ENCODE peak calls at places on chromosomes 13 and 19, in five cellular contexts. R is A549, U is GM12878, Y is K562, K is HepG2. A is an unnamed sample. For H3K4me1, the result is how much of the 10 kb centered on the place peaks cover.

GRCh38 chr13:78609464-78610205 is 6.3 kb upstream of the POU4F1 start:
- DNase-seq in R (peak), Y (no peak), U (no peak), K (no peak), A (peak)

GRCh38 chr13:108700421-108701170 is 71.2 kb downstream of the MYO16 start:
- DNase-seq in R (peak), K (no peak), Y (no peak), U (no peak), A (peak)

GRCh38 chr13:99546878-99547277 is 45.6 kb downstream of the TM9SF2 start:
- DNase-seq in R (no peak), K (no peak), Y (no peak), U (no peak), A (no peak)

GRCh38 chr13:30898721-30899188 is 7.3 kb upstream of the MEDAG start:
- DNase-seq in Y (no peak), K (peak), R (no peak), U (no peak), A (no peak)

GRCh38 chr13:29771247-29771646 is 79.2 kb downstream of the UBL3 start:
- DNase-seq in Y (no peak), R (no peak), U (no peak), K (peak), A (peak)

GRCh38 chr19:12840091-12841079 is 2.1 kb downstream of the MAST1 start:
- DNase-seq in U (no peak), K (no peak), Y (peak), R (no peak), A (peak)

GRCh38 chr13:39102981-39103490 is 64.8 kb downstream of the NHLRC3 start:
- DNase-seq in K (no peak), U (no peak), R (no peak), Y (no peak), A (no peak)

GRCh38 chr19:29702958-29703320 is 12.1 kb downstream of the C19orf12 start:
- DNase-seq in Y (no peak), U (no peak), R (no peak), K (no peak), A (no peak)

GRCh38 chr13:113084094-113084942 is 21.3 kb upstream of the F7 start:
- DNase-seq in R (peak), U (no peak), Y (no peak), K (no peak), A (peak)

GRCh38 chr13:98345103-98345899 is 168.2 kb upstream of the RNF113B start:
- DNase-seq in U (no peak), K (no peak), R (no peak), Y (no peak), A (no peak)

GRCh38 chr13:32323912-32324311 is 8.6 kb downstream of the BRCA2 start:
- DNase-seq in Y (no peak), K (no peak), R (no peak), U (no peak), A (no peak)

GRCh38 chr13:40109324-40109958 is 454.0 kb downstream of the COG6 start:
- DNase-seq in K (no peak), Y (no peak), R (peak), U (no peak), A (no peak)

GRCh38 chr19:19033426-19034203 is at the start of the genes ARMC6 and SUGP2:
- DNase-seq in R (peak), K (peak), U (peak), Y (peak), A (peak)

GRCh38 chr19:5048091-5048726 is 79.3 kb downstream of the KDM4B start:
- DNase-seq in Y (peak), R (peak), U (no peak), K (peak), A (peak)

GRCh38 chr13:44368062-44368591 is 5.5 kb upstream of the SERP2 start:
- DNase-seq in U (no peak), Y (peak), R (no peak), K (no peak), A (no peak)

GRCh38 chr19:39587496-39587895 is 14.8 kb upstream of the LGALS13 start:
- DNase-seq in Y (no peak), U (no peak), R (no peak), K (no peak), A (no peak)

GRCh38 chr13:76597868-76598267 is 288.3 kb downstream of the KCTD12 start:
- DNase-seq in U (no peak), R (no peak), Y (no peak), K (no peak), A (no peak)

GRCh38 chr19:1768248-1768647 is 14.9 kb downstream of the ONECUT3 start:
- DNase-seq in R (no peak), K (peak), U (no peak), Y (peak), A (peak)

GRCh38 chr19:45767410-45767880 is 1.6 kb downstream of the SIX5 start:
- DNase-seq in K (peak), U (no peak), Y (peak), R (peak), A (peak)

GRCh38 chr13:43908156-43909126 is 28.7 kb downstream of the LACC1 start:
- DNase-seq in Y (no peak), K (peak), U (no peak), R (peak), A (peak)

DNA sequence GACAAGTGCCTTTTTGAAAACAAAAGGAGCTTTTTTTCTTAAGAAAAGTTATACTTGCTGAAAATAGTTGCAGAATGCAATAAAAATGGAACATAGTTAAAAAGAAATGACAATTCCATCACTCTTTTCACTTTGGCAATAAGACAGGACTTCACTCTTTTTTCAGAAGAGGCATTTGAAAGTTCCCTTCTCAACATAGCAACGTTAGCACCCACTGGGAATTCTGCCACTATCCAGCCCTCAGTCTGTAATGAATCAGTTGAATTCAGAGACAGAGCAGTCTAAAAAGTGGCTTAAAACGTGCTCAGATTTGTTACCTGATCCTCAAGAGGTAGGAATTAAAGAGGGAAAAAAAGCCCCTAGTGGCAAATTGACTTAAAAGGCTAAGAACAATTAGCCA is 10.2 kb downstream of the RGCC start:
- DNase-seq in U (no peak), R (no peak), Y (no peak), K (no peak), A (peak)
- TF ChIP-seq JUNB in U (no peak), R (no peak), Y (no peak), K (no peak), A (no peak)

GRCh38 chr19:15265214-15265613 is 33.0 kb upstream of the EPHX3 start:
- DNase-seq in R (no peak), K (no peak), Y (no peak), U (no peak), A (no peak)
- H3K27ac ChIP-seq in R (no peak), K (no peak), Y (no peak), U (no peak), A (no peak)

DNA sequence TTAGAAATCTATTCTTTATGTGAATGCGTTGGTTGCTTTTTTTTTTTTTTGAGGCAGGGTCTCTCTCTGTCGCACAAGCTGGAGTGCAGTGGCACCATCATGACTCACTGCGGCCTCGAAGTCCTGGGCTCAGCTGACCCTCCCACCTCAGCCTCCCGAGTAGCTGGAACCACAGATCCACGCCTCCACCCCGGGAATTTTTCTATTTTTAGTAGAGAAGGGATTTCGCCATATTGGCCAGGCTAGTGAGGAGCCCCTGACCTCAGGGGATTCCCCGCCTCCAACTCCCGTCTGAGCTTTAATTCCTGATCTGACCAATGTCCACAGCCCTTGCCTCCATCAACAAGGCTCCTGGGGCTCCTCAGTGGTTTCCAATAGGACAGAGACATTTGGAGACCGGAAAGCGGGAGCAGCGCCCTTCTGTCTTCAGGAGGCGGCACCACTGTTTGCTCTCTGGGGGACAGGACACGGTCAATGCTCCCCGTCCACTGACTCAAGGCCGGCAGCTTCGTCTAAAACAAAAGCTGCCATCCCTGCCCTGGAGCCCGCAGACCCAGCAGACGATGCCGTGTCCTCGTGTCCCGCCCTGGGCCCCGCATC is 503 bp downstream of the TUBA3C start:
- DNase-seq in K (no peak), U (no peak), R (no peak), Y (no peak), A (no peak)
- H3K4me1 ChIP-seq in K (under half), U (under half), R (under half), Y (under half), A (under half)

GRCh38 chr19:37997911-37998344 is 90.9 kb downstream of the SIPA1L3 start:
- DNase-seq in U (no peak), R (peak), K (no peak), Y (no peak), A (no peak)
- TF ChIP-seq JUNB in U (no peak), R (peak), K (no peak), Y (no peak), A (no peak)

GRCh38 chr19:35249146-35249847 is 495 bp downstream of the LSR start:
- DNase-seq in K (no peak), U (no peak), Y (peak), R (peak), A (no peak)

GRCh38 chr19:35249848-35250711 is 1.3 kb downstream of the LSR start:
- DNase-seq in R (no peak), K (no peak), Y (no peak), U (no peak), A (no peak)

GRCh38 chr19:35247526-35248309 is 1.1 kb upstream of the LSR start:
- DNase-seq in U (peak), K (peak), R (peak), Y (peak), A (peak)

GRCh38 chr19:35246466-35247096 is 2.2 kb upstream of the LSR start:
- DNase-seq in Y (no peak), U (no peak), R (no peak), K (no peak), A (no peak)

DNA sequence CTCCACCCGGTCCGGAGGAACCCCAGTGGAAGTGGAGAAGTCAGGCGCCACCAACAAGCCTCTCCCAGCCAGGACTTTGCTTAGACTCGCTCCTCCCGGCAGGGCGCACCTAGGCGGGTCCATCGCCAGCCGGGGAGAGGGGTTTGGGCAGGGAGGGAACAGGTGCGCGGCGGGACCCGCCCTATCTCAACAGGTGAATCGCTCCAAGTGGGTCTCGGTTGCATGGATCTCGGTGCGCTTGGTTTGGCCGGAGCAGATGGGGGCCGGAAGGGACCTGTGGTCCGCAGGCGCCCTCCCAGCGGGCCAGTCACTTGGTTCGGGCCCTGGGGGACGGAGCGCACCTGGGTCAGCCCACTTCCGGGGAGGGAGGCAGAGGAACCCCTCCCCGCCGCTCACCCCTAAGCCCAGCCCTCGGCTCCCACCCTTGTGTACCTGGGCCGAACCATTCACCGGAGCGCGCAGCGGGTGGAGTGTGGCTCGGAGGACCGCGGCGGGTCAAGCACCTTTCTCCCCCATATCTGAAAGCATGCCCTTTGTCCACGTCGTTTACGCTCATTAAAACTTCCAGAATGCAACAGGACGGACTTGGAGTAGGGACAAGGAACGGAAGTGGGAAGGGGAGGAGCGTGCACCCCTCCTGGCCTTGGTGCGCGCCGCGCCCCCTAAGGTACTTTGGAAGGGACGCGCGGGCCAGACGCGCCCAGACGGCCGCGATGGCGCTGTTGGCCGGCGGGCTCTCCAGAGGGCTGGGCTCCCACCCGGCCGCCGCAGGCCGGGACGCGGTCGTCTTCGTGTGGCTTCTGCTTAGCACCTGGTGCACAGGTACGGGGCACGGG is at the start of gene LSR:
- DNase-seq in R (peak), Y (peak), U (peak), K (peak), A (peak)
- H3K27ac ChIP-seq in R (no peak), Y (peak), U (peak), K (peak), A (peak)

A was measured in GM23338.